ENCODE peak calls at places on chromosomes 1 and 21, in nine cellular contexts. F is fibroblast of the aortic adventitia, C is PC-3, G is lower leg skin, R is HFF-Myc, E is stomach, P is astrocyte of the cerebellum, B is fibroblast of mammary gland, A is epithelial cell of esophagus. M is an unnamed sample.

GRCh38 chr1:40478276-40478675 is 1.2 kb downstream of the ZFP69 start:
- DNase-seq in B (peak), G (no peak), R (no peak), P (no peak), C (no peak), E (no peak), A (no peak), F (no peak), M (no peak)

GRCh38 chr1:197269053-197269452 is 1.0 kb downstream of the CRB1 start:
- DNase-seq in B (no peak), A (no peak), E (no peak), P (no peak), C (no peak), G (no peak), R (no peak), F (no peak), M (no peak)

GRCh38 chr1:32426489-32427255 is 32.4 kb upstream of the BSDC1 start:
- DNase-seq in P (no peak), G (no peak), C (peak), A (peak), B (peak), F (no peak), E (no peak), R (no peak), M (no peak)

GRCh38 chr1:223326776-223327175 is 37.2 kb downstream of the SUSD4 start:
- DNase-seq in P (no peak), G (no peak), A (peak), C (peak), F (peak), B (peak), R (no peak), E (no peak), M (peak)

GRCh38 chr1:39754026-39754569 is 15.4 kb downstream of the PPIE start:
- DNase-seq in B (peak), F (peak), A (no peak), P (peak), R (no peak), E (no peak), C (peak), G (no peak), M (no peak)

GRCh38 chr21:29674343-29674742 is 265.5 kb downstream of the GRIK1 start:
- DNase-seq in A (no peak), B (no peak), E (no peak), C (no peak), P (no peak), R (no peak), F (no peak), G (no peak), M (no peak)

GRCh38 chr1:167611983-167612382 is 18.0 kb upstream of the RCSD1 start:
- DNase-seq in B (no peak), A (no peak), C (no peak), F (no peak), G (no peak), E (no peak), P (no peak), R (no peak), M (no peak)

GRCh38 chr1:32765561-32766327 is 51.4 kb downstream of the YARS1 start:
- DNase-seq in R (no peak), C (no peak), E (no peak), G (no peak), A (no peak), P (no peak), B (no peak), F (no peak), M (no peak)

DNA sequence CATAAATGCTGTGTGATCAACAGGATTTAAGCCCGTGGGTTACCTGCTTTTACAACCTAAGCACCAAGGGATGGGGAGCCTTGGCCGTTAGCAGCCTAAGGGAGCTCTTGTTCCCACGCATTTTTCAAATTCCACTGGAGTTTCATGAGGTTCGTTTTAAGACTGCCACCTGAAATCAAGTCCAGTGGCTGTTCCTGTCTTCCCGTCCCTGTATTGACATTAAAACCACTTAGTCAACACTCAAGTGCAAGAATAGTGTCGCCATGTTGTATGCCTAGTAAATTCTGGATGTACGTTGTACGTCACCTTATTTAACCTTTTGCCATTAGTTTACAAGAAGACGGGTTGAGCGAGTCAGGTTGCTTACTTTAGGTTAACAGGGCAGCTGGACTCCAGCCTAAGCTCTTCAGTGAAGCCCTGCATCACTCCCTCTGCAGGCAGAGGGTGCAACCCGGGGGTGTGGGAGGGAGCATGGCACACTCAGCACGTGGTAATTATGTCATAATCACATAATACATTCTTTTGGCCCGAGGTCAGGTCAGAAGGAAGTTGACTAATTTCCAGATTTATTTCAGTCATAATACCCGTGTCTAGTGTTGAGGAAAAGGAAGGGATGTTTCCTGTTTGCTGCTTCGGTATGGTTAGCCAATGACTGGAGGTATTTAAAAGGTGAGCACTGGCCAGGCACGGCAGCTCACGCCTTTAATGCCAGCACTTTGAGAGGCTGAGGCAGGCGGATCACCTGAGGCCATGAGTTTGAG is 42.5 kb downstream of the CNST start:
- DNase-seq in C (peak), A (peak), R (peak), E (peak), G (peak), F (peak), P (peak), B (peak), M (peak)
- TF ChIP-seq CTCF in C (peak), A (peak), R (peak), E (no peak), G (no peak), F (peak), P (peak), B (peak), M (peak)

DNA sequence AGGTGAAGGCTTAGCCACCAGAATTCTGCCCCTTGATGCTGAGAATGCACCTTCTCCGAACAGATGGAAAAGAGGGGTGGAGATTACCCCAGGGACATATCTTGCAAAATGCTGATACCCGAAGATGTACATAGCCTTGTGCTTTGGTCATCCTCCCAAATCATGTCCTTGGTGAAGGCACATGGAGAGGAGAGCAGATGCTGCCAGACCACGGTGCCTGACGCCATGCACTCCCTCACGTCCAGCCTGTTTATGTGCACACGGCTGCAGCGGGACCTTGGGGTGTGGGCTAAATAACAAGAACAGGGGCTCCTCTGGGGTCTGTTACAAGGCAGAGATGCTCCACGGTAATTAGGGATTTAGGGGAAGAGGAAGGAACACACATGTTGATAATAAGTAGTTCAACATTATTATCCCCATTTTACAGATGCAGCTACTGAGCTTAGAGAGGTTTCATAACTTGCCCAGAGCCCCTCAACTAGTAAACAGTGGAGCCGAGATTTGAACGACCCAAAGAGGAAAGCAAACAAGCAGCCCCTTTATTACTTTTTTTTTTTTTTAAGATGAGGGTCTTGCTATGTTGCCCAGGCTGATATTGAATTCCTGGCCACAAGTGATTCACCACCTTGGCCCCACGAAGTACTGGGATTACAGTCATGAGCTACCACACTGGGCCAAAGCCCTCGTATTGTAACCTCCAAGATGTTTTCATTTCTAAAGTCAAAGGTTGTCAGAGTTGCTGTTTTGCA is 12.9 kb downstream of the EPHX1 start:
- DNase-seq in F (no peak), E (no peak), R (no peak), G (no peak), C (no peak), P (no peak), A (no peak), B (no peak), M (no peak)
- TF ChIP-seq CTCF in F (no peak), E (no peak), R (no peak), G (no peak), C (no peak), P (no peak), A (no peak), B (no peak), M (no peak)

GRCh38 chr1:9910425-9911178 is 533 bp upstream of the CTNNBIP1 start:
- DNase-seq in B (peak), P (peak), A (peak), G (peak), E (peak), F (peak), R (peak), C (peak), M (peak)

GRCh38 chr1:9908846-9909221 is 1.2 kb downstream of the CTNNBIP1 start:
- DNase-seq in P (no peak), C (peak), A (no peak), B (no peak), R (no peak), G (no peak), F (no peak), E (no peak), M (no peak)

GRCh38 chr1:9912264-9912936 is 2.3 kb upstream of the CTNNBIP1 start:
- DNase-seq in B (no peak), P (no peak), R (no peak), A (no peak), C (no peak), F (no peak), G (peak), E (no peak), M (no peak)

GRCh38 chr1:9909222-9910046 is 635 bp downstream of the CTNNBIP1 start:
- DNase-seq in B (peak), A (peak), P (no peak), G (peak), E (peak), C (peak), R (no peak), F (no peak), M (no peak)

DNA sequence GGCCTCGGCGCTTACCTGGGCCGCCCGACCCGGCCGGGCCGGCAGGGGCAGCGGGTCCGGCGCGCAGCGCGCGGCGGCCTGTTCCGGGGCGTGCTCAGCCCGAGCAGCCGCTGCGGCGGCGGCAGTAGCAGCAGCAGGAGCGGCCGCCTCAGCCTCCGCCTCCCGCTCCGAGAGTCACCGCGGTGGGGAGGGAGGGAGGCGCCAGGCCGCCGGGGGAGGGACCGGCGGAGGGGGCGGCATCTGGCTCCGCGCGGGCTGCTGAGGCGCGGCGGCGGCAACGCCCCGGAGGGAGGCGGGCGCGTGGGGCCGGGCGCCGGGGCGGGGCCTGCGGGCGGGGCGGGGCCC is at the start of gene CTNNBIP1:
- DNase-seq in P (no peak), G (no peak), R (no peak), A (no peak), B (no peak), C (no peak), E (no peak), F (no peak), M (no peak)
- TF ChIP-seq CTCF in P (no peak), G (no peak), R (no peak), A (no peak), B (no peak), C (no peak), E (no peak), F (no peak), M (no peak)

GRCh38 chr1:216212826-216213225 is 210.4 kb downstream of the USH2A start:
- DNase-seq in A (no peak), E (no peak), F (no peak), G (no peak), P (no peak), R (no peak), C (no peak), B (no peak), M (no peak)

GRCh38 chr1:216216304-216216703 is 206.9 kb downstream of the USH2A start:
- DNase-seq in B (no peak), P (no peak), F (no peak), R (no peak), A (peak), C (no peak), E (no peak), G (no peak), M (no peak)

GRCh38 chr1:216210081-216210480 is 213.2 kb downstream of the USH2A start:
- DNase-seq in B (peak), G (no peak), A (peak), R (peak), E (no peak), C (peak), P (no peak), F (no peak), M (no peak)

DNA sequence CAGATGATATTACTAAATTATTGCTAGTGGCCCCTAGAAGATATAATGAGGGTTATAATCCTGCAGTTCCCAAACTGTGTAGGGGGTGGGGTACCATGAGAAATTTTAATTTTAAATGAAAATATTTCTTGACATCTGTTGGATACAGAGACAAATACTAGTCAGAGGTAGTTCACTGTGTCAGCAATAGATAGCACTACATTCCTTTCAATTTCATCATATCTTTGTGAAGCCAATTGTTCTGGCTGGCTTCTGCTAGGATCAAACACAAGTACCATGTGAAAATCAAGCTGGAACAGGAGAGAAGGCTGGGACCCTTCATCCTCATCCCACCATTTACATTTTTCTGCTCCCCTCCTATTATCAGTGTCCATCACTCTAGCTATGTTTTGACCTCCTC is 208.1 kb downstream of the USH2A start:
- DNase-seq in R (no peak), C (no peak), P (no peak), A (peak), F (peak), G (no peak), B (no peak), E (no peak), M (no peak)
- TF ChIP-seq CTCF in R (no peak), C (no peak), P (no peak), A (no peak), F (no peak), G (no peak), B (no peak), E (no peak), M (no peak)